ENCODE peak calls at places on chromosome 6, in ten cellular contexts. J is amniotic stem cell; V is activated T-helper 9 cell treated with anti-CD3 and anti-CD28 coated beads, Interleukin-2, amount 50 U/mL, for 16 hours; O is ovary; T is left cardiac atrium; P is ureter; M is posterior cingulate gyrus; Q is nephron progenitor cell; U is left lung; B is Daoy. D is an unnamed sample.
A peak's percentile ranks its signal among the peaks of the same experiment; 100 is the strongest.

GRCh38 chr6:28356666-28357020 is 6.9 kb downstream of the ZKSCAN3 start:
- DNase-seq in Q (no peak), P (no peak), J (no peak), U (no peak), B (no peak), M (peak; percentile 8), V (no peak), T (no peak), O (no peak), D (no peak)

GRCh38 chr6:115363379-115363778 is 697.3 kb downstream of the FRK start:
- DNase-seq in J (no peak), V (no peak), Q (no peak), U (no peak), B (no peak), P (no peak), O (no peak), M (no peak), T (no peak), D (no peak)

GRCh38 chr6:161303628-161304340 is 29.9 kb upstream of the AGPAT4 start:
- DNase-seq in U (no peak), T (no peak), P (no peak), V (no peak), M (no peak), B (peak; percentile 27), Q (no peak), J (no peak), O (no peak), D (no peak)

GRCh38 chr6:40962241-40962640 is 76.8 kb downstream of the UNC5CL start:
- DNase-seq in Q (no peak), B (peak; percentile 96), J (no peak), M (no peak), P (no peak), U (no peak), O (no peak), T (no peak), V (no peak), D (peak; percentile 17)

GRCh38 chr6:170296746-170297576 is 6.1 kb upstream of the DLL1 start:
- DNase-seq in V (no peak), B (no peak), P (no peak), O (no peak), M (no peak), T (no peak), U (no peak), Q (no peak), J (no peak), D (no peak)

GRCh38 chr6:89984926-89985743 is 90.9 kb downstream of the GJA10 start:
- DNase-seq in O (no peak), B (peak; percentile 69), P (no peak), V (no peak), M (peak; percentile 87), Q (peak; percentile 38), T (peak; percentile 73), U (peak; percentile 52), J (no peak), D (no peak)

GRCh38 chr6:100470721-100471120 is 6.0 kb upstream of the SIM1 start:
- DNase-seq in Q (no peak), V (no peak), M (no peak), P (no peak), J (no peak), U (no peak), B (no peak), T (no peak), O (no peak), D (no peak)

GRCh38 chr6:23415819-23416427 is 710.1 kb upstream of the NRSN1 start:
- DNase-seq in O (no peak), B (no peak), T (no peak), M (no peak), V (no peak), U (no peak), P (no peak), Q (no peak), J (no peak), D (no peak)

GRCh38 chr6:154356690-154357089 is at the start of gene IPCEF1:
- DNase-seq in Q (no peak), O (no peak), M (no peak), U (no peak), P (no peak), J (no peak), T (no peak), B (no peak), V (no peak), D (no peak)

GRCh38 chr6:16187185-16187584 is 51.2 kb upstream of the GMPR start:
- DNase-seq in O (no peak), J (no peak), T (no peak), U (no peak), P (no peak), V (no peak), B (no peak), M (no peak), Q (no peak), D (no peak)

GRCh38 chr6:164749126-164749758 is 560.2 kb downstream of the C6orf118 start:
- DNase-seq in M (peak; percentile 45), P (no peak), B (no peak), T (peak; percentile 46), V (no peak), J (no peak), Q (peak; percentile 43), U (no peak), O (no peak), D (no peak)

GRCh38 chr6:68059894-68060293 is 575.2 kb upstream of the ADGRB3 start:
- DNase-seq in B (no peak), U (no peak), Q (no peak), V (no peak), J (no peak), O (no peak), T (no peak), M (no peak), P (no peak), D (no peak)

GRCh38 chr6:113182370-113183141 is 674.6 kb upstream of the MARCKS start:
- DNase-seq in Q (no peak), P (no peak), O (no peak), M (no peak), V (no peak), B (peak; percentile 35), U (no peak), J (peak; percentile 60), T (no peak), D (no peak)

GRCh38 chr6:138977646-138978167 is 10.3 kb downstream of the REPS1 start:
- DNase-seq in P (no peak), B (no peak), V (no peak), O (no peak), J (no peak), M (no peak), T (no peak), Q (no peak), U (no peak), D (no peak)

GRCh38 chr6:12265795-12266194 is 24.4 kb upstream of the EDN1 start:
- DNase-seq in J (no peak), T (no peak), B (peak; percentile 76), P (no peak), O (no peak), U (no peak), V (no peak), M (no peak), Q (no peak), D (no peak)

GRCh38 chr6:143928853-143929252 is 64.6 kb downstream of the ZC2HC1B start:
- DNase-seq in P (no peak), J (no peak), B (no peak), U (no peak), M (no peak), O (no peak), T (no peak), Q (no peak), V (no peak), D (no peak)